ENCODE peak calls at places on chromosomes 16 and 17, in seven cellular contexts. O is SK-N-SH, H is H1, G is HCT116, S is HepG2, N is GM12878, C is K562. R is an unnamed sample.

GRCh38 chr16:8729779-8730334 is 55.4 kb downstream of the ABAT start:
- DNase-seq in C (no peak), O (no peak), N (no peak), S (no peak), G (no peak), H (no peak), R (no peak)

GRCh38 chr17:67605259-67605912 is 112.3 kb upstream of the NOL11 start:
- DNase-seq in O (peak), C (no peak), S (no peak), G (no peak), N (no peak), H (no peak), R (no peak)

GRCh38 chr16:49411121-49411970 is 37.7 kb downstream of the C16orf78 start:
- DNase-seq in G (no peak), C (no peak), H (no peak), N (no peak), S (no peak), O (no peak), R (no peak)

GRCh38 chr17:77909236-77909635 is 49.3 kb upstream of the TNRC6C start:
- DNase-seq in O (no peak), N (no peak), S (no peak), H (no peak), G (no peak), C (no peak), R (no peak)

GRCh38 chr16:66447491-66447890 is 20.4 kb downstream of the BEAN1 start:
- DNase-seq in H (no peak), N (no peak), S (no peak), O (no peak), C (no peak), G (no peak), R (no peak)

GRCh38 chr17:50199651-50200446 is 1.6 kb downstream of the COL1A1 start:
- DNase-seq in H (peak), C (peak), O (peak), S (peak), N (no peak), G (peak), R (peak)

GRCh38 chr16:82639666-82640336 is 13.0 kb downstream of the CDH13 start:
- DNase-seq in G (peak), S (peak), C (peak), O (peak), H (peak), N (no peak), R (peak)

GRCh38 chr16:608019-608418 is 18.2 kb downstream of the RAB40C start:
- DNase-seq in S (no peak), N (no peak), O (no peak), C (no peak), G (no peak), H (no peak), R (no peak)

GRCh38 chr16:75599452-75600277 is 23.4 kb downstream of the ADAT1 start:
- DNase-seq in H (no peak), S (no peak), O (no peak), C (no peak), G (no peak), N (no peak), R (peak)

GRCh38 chr17:69607162-69607834 is 192.8 kb downstream of the MAP2K6 start:
- DNase-seq in H (peak), O (peak), N (peak), G (peak), C (peak), S (peak), R (peak)

GRCh38 chr16:67240506-67240905 is 6.8 kb downstream of the FHOD1 start:
- DNase-seq in S (no peak), H (no peak), N (no peak), G (no peak), C (no peak), O (no peak), R (no peak)

GRCh38 chr17:7136266-7136877 is 21.8 kb upstream of the ASGR2 start:
- DNase-seq in N (peak), C (peak), O (peak), G (peak), S (peak), H (peak), R (peak)

GRCh38 chr17:76969598-76970172 is 101.5 kb downstream of the MGAT5B start:
- DNase-seq in O (peak), N (no peak), G (no peak), S (no peak), H (peak), C (no peak), R (no peak)

GRCh38 chr16:70430667-70431536 is 8.0 kb downstream of the ST3GAL2 start:
- DNase-seq in H (no peak), C (peak), O (no peak), N (peak), S (peak), G (no peak), R (no peak)

GRCh38 chr16:3094289-3095027 is 4.6 kb downstream of the ZSCAN10 start:
- DNase-seq in H (peak), N (no peak), S (peak), O (peak), G (peak), C (peak), R (peak)

GRCh38 chr16:1790611-1791255 is 2.8 kb downstream of the IGFALS start:
- DNase-seq in C (no peak), H (no peak), N (no peak), G (no peak), S (no peak), O (no peak), R (no peak)

GRCh38 chr16:88656291-88656980 is 5.6 kb upstream of the CYBA start:
- DNase-seq in S (no peak), H (no peak), O (no peak), N (no peak), G (no peak), C (no peak), R (no peak)

GRCh38 chr16:8861563-8862308 is 7.1 kb downstream of the CARHSP1 start:
- DNase-seq in N (no peak), G (no peak), H (no peak), C (no peak), O (no peak), S (peak), R (no peak)

GRCh38 chr17:49746791-49747490 is 17.0 kb downstream of the FAM117A start:
- DNase-seq in S (no peak), N (peak), H (no peak), O (no peak), C (no peak), G (no peak), R (no peak)

GRCh38 chr16:89828199-89828869 is at the start of gene SPIRE2:
- DNase-seq in O (peak), H (peak), C (peak), G (no peak), S (no peak), N (no peak), R (peak)

GRCh38 chr17:73719588-73720071 is 75.4 kb upstream of the SDK2 start:
- DNase-seq in S (peak), H (no peak), O (peak), G (no peak), C (no peak), N (no peak), R (no peak)

DNA sequence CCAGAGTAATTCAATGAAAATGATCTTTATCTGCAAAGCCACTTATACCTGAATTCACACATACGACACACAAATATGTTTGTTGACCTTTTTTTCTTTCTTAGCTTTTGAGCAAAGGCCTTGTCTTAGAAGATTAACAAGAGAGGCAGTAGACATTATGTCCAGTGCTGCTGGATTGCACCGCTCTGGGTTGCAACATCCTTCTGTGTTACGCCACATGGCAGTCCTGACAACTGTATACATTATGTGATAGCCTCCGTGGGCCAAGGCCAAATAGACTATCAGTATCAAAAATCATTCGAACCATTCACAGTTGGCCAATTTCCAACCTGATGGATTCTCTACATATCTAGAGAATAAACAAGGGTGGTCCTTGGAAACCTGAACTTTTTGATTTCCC is 173.2 kb upstream of the GOT2 start:
- DNase-seq in G (no peak), S (no peak), C (no peak), O (no peak), H (no peak), N (no peak), R (no peak)
- TF ChIP-seq JUND in G (no peak), S (no peak), C (no peak), O (no peak), H (no peak), N (no peak), R (no peak)

GRCh38 chr17:55577687-55578086 is 66.4 kb upstream of the SMIM36 start:
- DNase-seq in G (no peak), N (no peak), O (no peak), C (no peak), S (no peak), H (no peak), R (no peak)
- TF ChIP-seq JUND in G (no peak), N (no peak), O (no peak), C (no peak), S (no peak), H (no peak), R (no peak)

DNA sequence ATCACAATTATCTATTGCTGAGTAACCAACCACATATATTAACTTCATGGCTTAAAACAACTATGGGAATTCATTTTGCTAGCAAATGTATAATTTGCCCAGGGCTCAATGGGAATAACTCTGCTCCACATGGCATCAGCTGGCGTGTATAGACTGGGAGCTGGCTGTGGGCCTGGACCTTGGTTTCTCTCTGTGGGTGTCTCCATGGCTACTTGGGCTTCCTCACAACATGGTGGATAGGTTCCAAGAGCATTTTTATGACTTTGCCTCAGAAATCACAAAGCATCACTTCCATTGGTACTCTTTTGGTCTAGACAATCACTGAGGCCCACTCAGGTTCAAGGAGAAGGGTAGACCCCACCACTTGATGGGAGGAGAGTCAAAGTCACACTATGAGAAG is 144.8 kb downstream of the SOCS1 start:
- DNase-seq in O (no peak), H (no peak), C (no peak), G (no peak), N (no peak), S (no peak), R (no peak)
- TF ChIP-seq JUND in O (no peak), H (no peak), C (no peak), G (no peak), N (no peak), S (no peak), R (no peak)

GRCh38 chr17:57707892-57708291 is 37.2 kb downstream of the CCDC182 start:
- DNase-seq in C (no peak), G (no peak), N (no peak), H (peak), S (no peak), O (peak), R (no peak)

GRCh38 chr17:57708401-57708800 is 36.7 kb downstream of the CCDC182 start:
- DNase-seq in S (no peak), G (no peak), O (no peak), N (no peak), C (no peak), H (peak), R (no peak)

GRCh38 chr17:57705921-57706695 is 39.0 kb downstream of the CCDC182 start:
- DNase-seq in S (no peak), O (no peak), H (peak), C (no peak), G (no peak), N (no peak), R (peak)

GRCh38 chr17:57704448-57704847 is 40.7 kb downstream of the CCDC182 start:
- DNase-seq in S (no peak), O (no peak), N (no peak), C (no peak), H (peak), G (no peak), R (no peak)

DNA sequence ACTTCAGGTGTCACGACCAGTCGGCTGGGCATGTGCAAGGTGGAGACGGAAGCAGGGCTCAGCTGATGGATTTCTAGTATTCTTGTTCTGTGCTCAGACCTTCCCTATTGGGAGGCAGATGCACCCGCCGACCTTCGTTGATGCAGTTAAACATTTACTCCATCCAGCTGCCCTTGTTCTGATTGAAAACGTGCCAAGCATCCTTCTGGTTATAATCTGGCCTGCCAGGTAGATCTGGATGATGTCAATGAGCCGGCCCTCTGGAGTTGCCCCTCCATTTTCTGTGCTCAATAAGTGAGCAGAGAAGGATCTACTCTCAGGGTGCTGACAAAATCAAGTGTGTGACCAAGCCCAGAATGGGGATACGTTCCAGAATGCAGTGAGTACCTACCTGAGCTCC is 38.3 kb downstream of the CCDC182 start:
- DNase-seq in C (no peak), O (no peak), G (no peak), N (no peak), H (peak), S (no peak), R (no peak)
- TF ChIP-seq JUND in C (no peak), O (no peak), G (no peak), N (no peak), H (no peak), S (no peak), R (no peak)

GRCh38 chr17:75010683-75011406 is 1.6 kb upstream of the MRPL58 start:
- DNase-seq in O (peak), G (no peak), S (peak), N (no peak), C (peak), H (no peak), R (peak)
- TF ChIP-seq JUND in O (no peak), G (no peak), S (no peak), N (no peak), C (peak), H (no peak), R (no peak)